ENCODE peak calls at places on chromosomes 3 and 15, in four cellular contexts. One of them, this sample, is unnamed.

GRCh38 chr3:64668582-64669510 is 19.0 kb downstream of the ADAMTS9 start:
- DNase-seq in stimulated activated CD4-positive, alpha-beta T cell treated with anti-CD3 and anti-CD28 coated beads, Interleukin-1b, Interleukin-23, amount 100 ng/mL, for 1 hour: no peak
- DNase-seq in NCI-H345: no peak
- DNase-seq in Caki2: no peak
- DNase-seq in this sample: no peak

GRCh38 chr15:99502661-99503060 is 63.1 kb upstream of the MEF2A start:
- DNase-seq in stimulated activated CD4-positive, alpha-beta T cell treated with anti-CD3 and anti-CD28 coated beads, Interleukin-1b, Interleukin-23, amount 100 ng/mL, for 1 hour: no peak
- DNase-seq in NCI-H345: no peak
- DNase-seq in Caki2: no peak
- DNase-seq in this sample: no peak

GRCh38 chr15:49558924-49559323 is 61.7 kb downstream of the FAM227B start:
- DNase-seq in Caki2: no peak
- DNase-seq in stimulated activated CD4-positive, alpha-beta T cell treated with anti-CD3 and anti-CD28 coated beads, Interleukin-1b, Interleukin-23, amount 100 ng/mL, for 1 hour: no peak
- DNase-seq in NCI-H345: no peak
- DNase-seq in this sample: no peak

GRCh38 chr3:29937185-29937584 is 656.3 kb downstream of the RBMS3 start:
- DNase-seq in stimulated activated CD4-positive, alpha-beta T cell treated with anti-CD3 and anti-CD28 coated beads, Interleukin-1b, Interleukin-23, amount 100 ng/mL, for 1 hour: no peak
- DNase-seq in Caki2: no peak
- DNase-seq in NCI-H345: no peak
- DNase-seq in this sample: no peak

GRCh38 chr3:146274833-146275232 is 23.9 kb upstream of the PLSCR4 start:
- DNase-seq in NCI-H345: no peak
- DNase-seq in stimulated activated CD4-positive, alpha-beta T cell treated with anti-CD3 and anti-CD28 coated beads, Interleukin-1b, Interleukin-23, amount 100 ng/mL, for 1 hour: no peak
- DNase-seq in Caki2: no peak
- DNase-seq in this sample: no peak

GRCh38 chr15:65389226-65389625 is 11.4 kb upstream of the IGDCC3 start:
- DNase-seq in Caki2: no peak
- DNase-seq in stimulated activated CD4-positive, alpha-beta T cell treated with anti-CD3 and anti-CD28 coated beads, Interleukin-1b, Interleukin-23, amount 100 ng/mL, for 1 hour: no peak
- DNase-seq in NCI-H345: no peak
- DNase-seq in this sample: no peak

GRCh38 chr15:89746386-89746974 is 4.6 kb downstream of the MESP1 start:
- DNase-seq in Caki2: no peak
- DNase-seq in NCI-H345: no peak
- DNase-seq in stimulated activated CD4-positive, alpha-beta T cell treated with anti-CD3 and anti-CD28 coated beads, Interleukin-1b, Interleukin-23, amount 100 ng/mL, for 1 hour: no peak
- DNase-seq in this sample: no peak

GRCh38 chr3:9826815-9827574 is 16.8 kb downstream of the RPUSD3 start:
- DNase-seq in Caki2: no peak
- DNase-seq in stimulated activated CD4-positive, alpha-beta T cell treated with anti-CD3 and anti-CD28 coated beads, Interleukin-1b, Interleukin-23, amount 100 ng/mL, for 1 hour: no peak
- DNase-seq in NCI-H345: no peak
- DNase-seq in this sample: peak

GRCh38 chr3:23113455-23114171 is 89.5 kb upstream of the UBE2E2 start:
- DNase-seq in Caki2: no peak
- DNase-seq in stimulated activated CD4-positive, alpha-beta T cell treated with anti-CD3 and anti-CD28 coated beads, Interleukin-1b, Interleukin-23, amount 100 ng/mL, for 1 hour: no peak
- DNase-seq in NCI-H345: no peak
- DNase-seq in this sample: no peak

GRCh38 chr3:157070600-157070999 is 89.3 kb downstream of the CCNL1 start:
- DNase-seq in stimulated activated CD4-positive, alpha-beta T cell treated with anti-CD3 and anti-CD28 coated beads, Interleukin-1b, Interleukin-23, amount 100 ng/mL, for 1 hour: no peak
- DNase-seq in Caki2: no peak
- DNase-seq in NCI-H345: no peak
- DNase-seq in this sample: no peak

GRCh38 chr15:58201536-58201935 is 63.4 kb downstream of the AQP9 start:
- DNase-seq in NCI-H345: no peak
- DNase-seq in Caki2: no peak
- DNase-seq in stimulated activated CD4-positive, alpha-beta T cell treated with anti-CD3 and anti-CD28 coated beads, Interleukin-1b, Interleukin-23, amount 100 ng/mL, for 1 hour: no peak
- DNase-seq in this sample: no peak